ENCODE peak calls at places on chromosomes 2 and 18, in ten cellular contexts. W is HFFc6, M is GM13976, X is coronary artery, N is neural crest cell, R is PC-9, Q is astrocyte of the spinal cord, I is B cell, S is GM10248, U is dorsolateral prefrontal cortex. L is an unnamed sample.

GRCh38 chr2:8552264-8552913 is 129.5 kb upstream of the ID2 start:
- DNase-seq in W (no peak), M (no peak), X (peak; percentile 56), N (no peak), R (no peak), Q (no peak), I (peak; percentile 45), S (peak; percentile 49), U (no peak), L (peak; percentile 9)

GRCh38 chr2:8278709-8279354 is 403.0 kb upstream of the ID2 start:
- DNase-seq in W (no peak), M (no peak), X (no peak), N (no peak), R (no peak), Q (no peak), I (no peak), S (no peak), U (no peak), L (no peak)

GRCh38 chr2:186068154-186068826 is 329.7 kb downstream of the FSIP2 start:
- DNase-seq in W (no peak), M (no peak), X (no peak), N (no peak), R (no peak), Q (no peak), I (no peak), S (no peak), U (no peak), L (no peak)

GRCh38 chr2:204696124-204696523 is 150.8 kb downstream of the PARD3B start:
- DNase-seq in W (no peak), M (no peak), X (no peak), N (no peak), R (no peak), Q (no peak), I (no peak), S (no peak), U (no peak), L (no peak)

GRCh38 chr2:97726311-97727064 is 13.1 kb downstream of the ZAP70 start:
- DNase-seq in W (no peak), M (no peak), X (no peak), N (no peak), R (no peak), Q (no peak), I (no peak), S (no peak), U (no peak), L (no peak)

GRCh38 chr18:33720133-33720532 is 142.1 kb downstream of the ASXL3 start:
- DNase-seq in W (no peak), M (no peak), X (no peak), N (no peak), R (no peak), Q (peak; percentile 77), I (no peak), S (no peak), U (no peak), L (no peak)

GRCh38 chr2:38494394-38494793 is 108.3 kb downstream of the HNRNPLL start:
- DNase-seq in W (no peak), M (no peak), X (no peak), N (no peak), R (no peak), Q (no peak), I (no peak), S (no peak), U (no peak), L (no peak)

GRCh38 chr2:176653856-176654443 is 384.7 kb downstream of the MTX2 start:
- DNase-seq in W (peak; percentile 50), M (no peak), X (no peak), N (peak; percentile 52), R (no peak), Q (peak; percentile 75), I (peak; percentile 37), S (no peak), U (peak; percentile 57), L (peak; percentile 26)

GRCh38 chr2:237565974-237566373 is 400 bp upstream of the PRLH start:
- DNase-seq in W (no peak), M (no peak), X (no peak), N (no peak), R (no peak), Q (no peak), I (no peak), S (no peak), U (no peak), L (no peak)

GRCh38 chr18:61992923-61993322 is 100.1 kb upstream of the RNF152 start:
- DNase-seq in W (peak; percentile 67), M (no peak), X (no peak), N (no peak), R (no peak), Q (peak; percentile 77), I (no peak), S (no peak), U (no peak), L (no peak)

GRCh38 chr2:216695401-216695821 is at the start of gene IGFBP5:
- DNase-seq in W (peak; percentile 40), M (no peak), X (peak; percentile 92), N (peak; percentile 51), R (no peak), Q (peak; percentile 89), I (no peak), S (no peak), U (peak; percentile 72), L (peak; percentile 65)

GRCh38 chr2:240815761-240816583 is 4.0 kb downstream of the KIF1A start:
- DNase-seq in W (no peak), M (peak; percentile 24), X (peak; percentile 66), N (no peak), R (no peak), Q (no peak), I (no peak), S (no peak), U (no peak), L (no peak)

GRCh38 chr2:83261591-83262136 is 1197.4 kb downstream of the SUCLG1 start:
- DNase-seq in W (no peak), M (no peak), X (no peak), N (no peak), R (no peak), Q (no peak), I (no peak), S (no peak), U (no peak), L (no peak)

GRCh38 chr2:152127628-152128027 is 28.8 kb upstream of the CACNB4 start:
- DNase-seq in W (no peak), M (no peak), X (no peak), N (no peak), R (no peak), Q (no peak), I (no peak), S (no peak), U (no peak), L (no peak)

GRCh38 chr2:38430603-38431002 is 53.5 kb upstream of the ATL2 start:
- DNase-seq in W (no peak), M (no peak), X (no peak), N (no peak), R (no peak), Q (no peak), I (no peak), S (no peak), U (no peak), L (no peak)

GRCh38 chr2:201257381-201257940 is 2.9 kb upstream of the CASP8 start:
- DNase-seq in W (no peak), M (peak; percentile 57), X (no peak), N (no peak), R (peak; percentile 66), Q (peak; percentile 18), I (peak; percentile 77), S (peak; percentile 59), U (no peak), L (no peak)
- TF ChIP-seq CTCF in W (peak; percentile 43), M (no peak), X (no peak), N (no peak), R (peak; percentile 21), Q (no peak), I (peak; percentile 11), S (no peak), U (no peak), L (no peak)

DNA sequence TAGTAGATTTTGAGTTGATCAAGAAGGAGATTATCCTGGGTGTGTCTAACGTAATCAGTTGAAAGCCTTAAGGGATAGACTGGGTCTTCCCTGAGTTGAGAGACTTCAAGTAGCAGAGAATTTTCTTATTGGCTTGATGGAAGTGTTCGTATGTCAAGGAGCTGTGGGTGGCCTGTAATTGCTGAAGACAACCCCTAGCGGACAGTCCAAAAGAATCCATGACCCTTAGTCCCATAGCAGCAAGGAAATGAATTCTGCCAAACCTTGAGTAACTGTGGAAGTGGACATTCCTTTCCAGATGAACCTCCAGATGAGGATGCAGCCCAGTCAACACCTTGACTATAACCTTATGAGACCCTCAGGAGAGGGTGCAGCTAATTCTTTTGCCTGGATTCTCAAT is 786.3 kb downstream of the SOCS6 start:
- DNase-seq in W (no peak), M (no peak), X (no peak), N (no peak), R (no peak), Q (no peak), I (no peak), S (no peak), U (no peak), L (no peak)
- TF ChIP-seq CTCF in W (no peak), M (no peak), X (no peak), N (no peak), R (no peak), Q (no peak), I (no peak), S (no peak), U (no peak), L (no peak)

GRCh38 chr2:16442971-16443370 is 222.7 kb downstream of the CYRIA start:
- DNase-seq in W (no peak), M (no peak), X (no peak), N (no peak), R (no peak), Q (no peak), I (no peak), S (no peak), U (no peak), L (no peak)
- TF ChIP-seq CTCF in W (no peak), M (no peak), X (no peak), N (no peak), R (no peak), Q (no peak), I (no peak), S (no peak), U (no peak), L (no peak)

GRCh38 chr2:149741646-149742045 is 154.1 kb upstream of the MMADHC start:
- DNase-seq in W (peak; percentile 83), M (no peak), X (no peak), N (no peak), R (no peak), Q (peak; percentile 88), I (no peak), S (no peak), U (no peak), L (no peak)

GRCh38 chr2:149745396-149745925 is 157.9 kb upstream of the MMADHC start:
- DNase-seq in W (no peak), M (no peak), X (no peak), N (no peak), R (no peak), Q (no peak), I (no peak), S (no peak), U (no peak), L (no peak)

GRCh38 chr2:149744845-149745244 is 157.3 kb upstream of the MMADHC start:
- DNase-seq in W (peak; percentile 85), M (no peak), X (no peak), N (no peak), R (no peak), Q (peak; percentile 53), I (no peak), S (no peak), U (no peak), L (no peak)

GRCh38 chr2:149740490-149740889 is 152.9 kb upstream of the MMADHC start:
- DNase-seq in W (no peak), M (no peak), X (no peak), N (no peak), R (no peak), Q (no peak), I (no peak), S (no peak), U (no peak), L (no peak)

GRCh38 chr2:149743842-149744468 is 156.4 kb upstream of the MMADHC start:
- DNase-seq in W (peak; percentile 95), M (no peak), X (no peak), N (no peak), R (no peak), Q (peak; percentile 89), I (no peak), S (no peak), U (no peak), L (no peak)
- TF ChIP-seq CTCF in W (peak; percentile 55), M (no peak), X (no peak), N (no peak), R (no peak), Q (no peak), I (no peak), S (no peak), U (no peak), L (no peak)